ENCODE peak calls at places on chromosomes 3 and 15, in ten cellular contexts. One of them, this sample, is unnamed.

GRCh38 chr3:166367947-166368533 is 530.8 kb upstream of the BCHE start:
- DNase-seq in H9: no peak
- DNase-seq in kidney epithelial cell: no peak
- DNase-seq in fibroblast of mammary gland: no peak
- DNase-seq in cardiac muscle cell: no peak
- DNase-seq in ovary: no peak
- DNase-seq in suprapubic skin: no peak
- DNase-seq in foreskin fibroblast: no peak
- DNase-seq in tibial artery: no peak
- DNase-seq in GM13976: no peak
- DNase-seq in this sample: no peak

GRCh38 chr3:158418035-158418434 is 153.0 kb upstream of the MLF1 start:
- DNase-seq in H9: no peak
- DNase-seq in kidney epithelial cell: no peak
- DNase-seq in fibroblast of mammary gland: no peak
- DNase-seq in cardiac muscle cell: no peak
- DNase-seq in ovary: no peak
- DNase-seq in suprapubic skin: no peak
- DNase-seq in foreskin fibroblast: no peak
- DNase-seq in tibial artery: no peak
- DNase-seq in GM13976: no peak
- DNase-seq in this sample: no peak

GRCh38 chr3:8266679-8267267 is 234.8 kb upstream of the LMCD1 start:
- DNase-seq in H9: no peak
- DNase-seq in kidney epithelial cell: no peak
- DNase-seq in fibroblast of mammary gland: no peak
- DNase-seq in cardiac muscle cell: no peak
- DNase-seq in ovary: no peak
- DNase-seq in suprapubic skin: no peak
- DNase-seq in foreskin fibroblast: no peak
- DNase-seq in tibial artery: no peak
- DNase-seq in GM13976: no peak
- DNase-seq in this sample: no peak

GRCh38 chr3:7144696-7145308 is 283.9 kb downstream of the GRM7 start:
- DNase-seq in H9: peak
- DNase-seq in kidney epithelial cell: no peak
- DNase-seq in fibroblast of mammary gland: peak
- DNase-seq in cardiac muscle cell: peak
- DNase-seq in ovary: no peak
- DNase-seq in suprapubic skin: no peak
- DNase-seq in foreskin fibroblast: no peak
- DNase-seq in tibial artery: no peak
- DNase-seq in GM13976: peak
- DNase-seq in this sample: no peak

GRCh38 chr15:95129589-95129988 is 898.2 kb downstream of the MCTP2 start:
- DNase-seq in H9: no peak
- DNase-seq in kidney epithelial cell: no peak
- DNase-seq in fibroblast of mammary gland: peak
- DNase-seq in cardiac muscle cell: peak
- DNase-seq in ovary: peak
- DNase-seq in suprapubic skin: no peak
- DNase-seq in foreskin fibroblast: no peak
- DNase-seq in tibial artery: no peak
- DNase-seq in GM13976: no peak
- DNase-seq in this sample: no peak

GRCh38 chr15:97072560-97072959 is 742.1 kb downstream of the NR2F2 start:
- DNase-seq in H9: no peak
- DNase-seq in kidney epithelial cell: no peak
- DNase-seq in fibroblast of mammary gland: no peak
- DNase-seq in cardiac muscle cell: no peak
- DNase-seq in ovary: no peak
- DNase-seq in suprapubic skin: no peak
- DNase-seq in foreskin fibroblast: no peak
- DNase-seq in tibial artery: no peak
- DNase-seq in GM13976: no peak
- DNase-seq in this sample: no peak

GRCh38 chr3:186930143-186930638 is at the start of gene ST6GAL1:
- DNase-seq in H9: peak
- DNase-seq in kidney epithelial cell: no peak
- DNase-seq in fibroblast of mammary gland: peak
- DNase-seq in cardiac muscle cell: peak
- DNase-seq in ovary: peak
- DNase-seq in suprapubic skin: peak
- DNase-seq in foreskin fibroblast: peak
- DNase-seq in tibial artery: peak
- DNase-seq in GM13976: peak
- DNase-seq in this sample: peak

GRCh38 chr3:62585861-62586260 is 212.5 kb upstream of the FEZF2 start:
- DNase-seq in H9: no peak
- DNase-seq in kidney epithelial cell: no peak
- DNase-seq in fibroblast of mammary gland: no peak
- DNase-seq in cardiac muscle cell: no peak
- DNase-seq in ovary: no peak
- DNase-seq in suprapubic skin: no peak
- DNase-seq in foreskin fibroblast: no peak
- DNase-seq in tibial artery: no peak
- DNase-seq in GM13976: no peak
- DNase-seq in this sample: no peak

GRCh38 chr3:17181413-17181907 is 296.7 kb downstream of the PLCL2 start:
- DNase-seq in H9: no peak
- DNase-seq in kidney epithelial cell: no peak
- DNase-seq in fibroblast of mammary gland: no peak
- DNase-seq in cardiac muscle cell: no peak
- DNase-seq in ovary: no peak
- DNase-seq in suprapubic skin: no peak
- DNase-seq in foreskin fibroblast: no peak
- DNase-seq in tibial artery: no peak
- DNase-seq in GM13976: no peak
- DNase-seq in this sample: no peak

GRCh38 chr3:17179381-17180205 is 294.8 kb downstream of the PLCL2 start:
- DNase-seq in H9: no peak
- DNase-seq in kidney epithelial cell: no peak
- DNase-seq in fibroblast of mammary gland: peak
- DNase-seq in cardiac muscle cell: peak
- DNase-seq in ovary: no peak
- DNase-seq in suprapubic skin: no peak
- DNase-seq in foreskin fibroblast: no peak
- DNase-seq in tibial artery: no peak
- DNase-seq in GM13976: peak
- DNase-seq in this sample: no peak

GRCh38 chr3:17182158-17182557 is 297.4 kb downstream of the PLCL2 start:
- DNase-seq in H9: no peak
- DNase-seq in kidney epithelial cell: no peak
- DNase-seq in fibroblast of mammary gland: no peak
- DNase-seq in cardiac muscle cell: peak
- DNase-seq in ovary: no peak
- DNase-seq in suprapubic skin: no peak
- DNase-seq in foreskin fibroblast: no peak
- DNase-seq in tibial artery: no peak
- DNase-seq in GM13976: no peak
- DNase-seq in this sample: no peak

GRCh38 chr3:17175187-17175839 is 290.6 kb downstream of the PLCL2 start:
- DNase-seq in H9: no peak
- DNase-seq in kidney epithelial cell: no peak
- DNase-seq in fibroblast of mammary gland: peak
- DNase-seq in cardiac muscle cell: peak
- DNase-seq in ovary: no peak
- DNase-seq in suprapubic skin: no peak
- DNase-seq in foreskin fibroblast: peak
- DNase-seq in tibial artery: no peak
- DNase-seq in GM13976: no peak
- DNase-seq in this sample: no peak

DNA sequence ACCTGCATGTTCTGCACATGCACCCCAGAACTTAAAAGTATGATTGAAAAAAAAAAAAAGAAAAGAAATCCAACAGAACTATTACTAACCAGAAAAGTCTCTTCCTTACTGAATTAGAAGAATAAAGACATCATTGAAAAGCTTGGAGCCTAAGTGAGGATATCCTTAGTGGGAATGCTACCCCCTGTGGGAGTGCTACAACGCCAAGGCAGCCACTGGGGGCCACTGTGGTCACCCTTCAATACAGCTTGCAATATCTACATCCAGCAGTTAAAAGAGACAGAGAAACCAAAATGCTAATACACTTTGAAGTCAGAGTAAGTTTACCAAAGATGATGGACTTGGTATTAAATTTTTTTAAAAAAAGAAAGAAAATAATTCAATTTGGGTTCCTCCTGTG is 292.0 kb downstream of the PLCL2 start:
- DNase-seq in H9: no peak
- DNase-seq in kidney epithelial cell: no peak
- DNase-seq in fibroblast of mammary gland: no peak
- DNase-seq in cardiac muscle cell: peak
- DNase-seq in ovary: no peak
- DNase-seq in suprapubic skin: no peak
- DNase-seq in foreskin fibroblast: no peak
- DNase-seq in tibial artery: no peak
- DNase-seq in GM13976: no peak
- DNase-seq in this sample: no peak
- TF ChIP-seq CTCF in H9: peak
- TF ChIP-seq CTCF in kidney epithelial cell: no peak
- TF ChIP-seq CTCF in fibroblast of mammary gland: no peak
- TF ChIP-seq CTCF in cardiac muscle cell: no peak
- TF ChIP-seq CTCF in ovary: no peak
- TF ChIP-seq CTCF in suprapubic skin: no peak
- TF ChIP-seq CTCF in foreskin fibroblast: no peak
- TF ChIP-seq CTCF in tibial artery: no peak
- TF ChIP-seq CTCF in GM13976: peak
- TF ChIP-seq CTCF in this sample: no peak

GRCh38 chr15:44319385-44319784 is 30.9 kb downstream of the GOLM2 start:
- DNase-seq in H9: no peak
- DNase-seq in kidney epithelial cell: no peak
- DNase-seq in fibroblast of mammary gland: no peak
- DNase-seq in cardiac muscle cell: no peak
- DNase-seq in ovary: no peak
- DNase-seq in suprapubic skin: no peak
- DNase-seq in foreskin fibroblast: no peak
- DNase-seq in tibial artery: no peak
- DNase-seq in GM13976: peak
- DNase-seq in this sample: no peak
- TF ChIP-seq CTCF in H9: peak
- TF ChIP-seq CTCF in kidney epithelial cell: no peak
- TF ChIP-seq CTCF in fibroblast of mammary gland: no peak
- TF ChIP-seq CTCF in cardiac muscle cell: no peak
- TF ChIP-seq CTCF in ovary: no peak
- TF ChIP-seq CTCF in suprapubic skin: no peak
- TF ChIP-seq CTCF in foreskin fibroblast: no peak
- TF ChIP-seq CTCF in tibial artery: no peak
- TF ChIP-seq CTCF in GM13976: peak
- TF ChIP-seq CTCF in this sample: no peak

DNA sequence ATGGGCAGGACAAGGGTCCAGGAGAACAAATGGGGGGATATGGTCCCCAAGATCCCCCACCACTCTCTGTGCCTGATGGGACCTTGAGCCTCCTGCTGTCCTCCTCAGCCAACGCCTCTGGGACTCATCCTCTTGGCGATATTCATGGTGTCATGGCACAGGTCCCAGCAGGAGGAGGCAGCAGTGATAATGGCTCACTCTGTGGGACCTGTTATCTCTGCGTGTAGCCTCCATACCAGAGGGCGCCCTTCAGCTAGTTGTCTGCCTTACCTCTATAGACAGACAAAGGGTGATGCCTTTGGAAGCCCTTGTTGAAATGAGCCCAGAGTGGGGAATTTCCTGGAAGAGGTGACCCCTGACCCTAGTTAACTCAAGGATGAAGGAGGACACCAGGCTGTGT is 7.4 kb downstream of the ZBTB47 start:
- DNase-seq in H9: peak
- DNase-seq in kidney epithelial cell: no peak
- DNase-seq in fibroblast of mammary gland: no peak
- DNase-seq in cardiac muscle cell: no peak
- DNase-seq in ovary: no peak
- DNase-seq in suprapubic skin: no peak
- DNase-seq in foreskin fibroblast: no peak
- DNase-seq in tibial artery: no peak
- DNase-seq in GM13976: peak
- DNase-seq in this sample: no peak
- TF ChIP-seq CTCF in H9: peak
- TF ChIP-seq CTCF in kidney epithelial cell: peak
- TF ChIP-seq CTCF in fibroblast of mammary gland: no peak
- TF ChIP-seq CTCF in cardiac muscle cell: no peak
- TF ChIP-seq CTCF in ovary: no peak
- TF ChIP-seq CTCF in suprapubic skin: no peak
- TF ChIP-seq CTCF in foreskin fibroblast: no peak
- TF ChIP-seq CTCF in tibial artery: no peak
- TF ChIP-seq CTCF in GM13976: peak
- TF ChIP-seq CTCF in this sample: no peak

GRCh38 chr3:176766862-176767261 is 430.4 kb downstream of the TBL1XR1 start:
- DNase-seq in H9: no peak
- DNase-seq in kidney epithelial cell: peak
- DNase-seq in fibroblast of mammary gland: no peak
- DNase-seq in cardiac muscle cell: no peak
- DNase-seq in ovary: no peak
- DNase-seq in suprapubic skin: no peak
- DNase-seq in foreskin fibroblast: no peak
- DNase-seq in tibial artery: no peak
- DNase-seq in GM13976: no peak
- DNase-seq in this sample: no peak

GRCh38 chr3:176765491-176765890 is 431.8 kb downstream of the TBL1XR1 start:
- DNase-seq in H9: no peak
- DNase-seq in kidney epithelial cell: no peak
- DNase-seq in fibroblast of mammary gland: no peak
- DNase-seq in cardiac muscle cell: no peak
- DNase-seq in ovary: no peak
- DNase-seq in suprapubic skin: no peak
- DNase-seq in foreskin fibroblast: no peak
- DNase-seq in tibial artery: no peak
- DNase-seq in GM13976: no peak
- DNase-seq in this sample: no peak

GRCh38 chr3:176767385-176767784 is 429.9 kb downstream of the TBL1XR1 start:
- DNase-seq in H9: no peak
- DNase-seq in kidney epithelial cell: peak
- DNase-seq in fibroblast of mammary gland: peak
- DNase-seq in cardiac muscle cell: peak
- DNase-seq in ovary: no peak
- DNase-seq in suprapubic skin: no peak
- DNase-seq in foreskin fibroblast: no peak
- DNase-seq in tibial artery: peak
- DNase-seq in GM13976: no peak
- DNase-seq in this sample: no peak

DNA sequence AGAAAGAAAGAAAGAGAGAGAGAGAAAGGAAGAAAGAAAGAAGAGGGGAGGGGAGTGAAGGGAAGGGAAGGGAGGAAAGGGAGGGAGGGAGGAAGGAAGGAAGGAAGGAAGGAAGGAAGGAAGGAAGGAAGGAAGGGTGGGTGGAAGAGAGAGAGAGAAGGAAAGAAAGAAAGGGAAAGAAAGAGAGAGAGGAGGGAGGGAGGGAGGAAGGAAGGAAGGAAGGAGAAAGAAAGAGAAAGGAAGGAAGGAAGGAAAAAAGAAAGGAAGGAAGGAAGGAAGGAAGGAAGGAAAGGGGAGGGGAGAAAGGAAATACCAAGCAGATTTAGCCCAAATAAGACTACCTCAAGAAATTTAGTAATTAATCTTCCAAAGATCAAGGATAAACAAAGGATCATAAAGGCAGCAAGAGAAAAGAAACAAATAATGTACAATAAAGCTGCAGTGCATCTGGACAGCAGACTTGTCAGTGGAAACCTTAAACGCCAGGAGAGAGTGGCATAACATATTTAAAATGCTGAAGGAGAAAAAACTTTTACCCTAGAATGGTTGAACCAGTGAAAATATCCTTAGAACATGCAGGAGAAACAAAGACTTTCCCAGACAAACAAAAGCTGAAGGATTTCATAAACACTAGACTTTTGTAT is 427.6 kb downstream of the TBL1XR1 start:
- DNase-seq in H9: no peak
- DNase-seq in kidney epithelial cell: no peak
- DNase-seq in fibroblast of mammary gland: no peak
- DNase-seq in cardiac muscle cell: no peak
- DNase-seq in ovary: no peak
- DNase-seq in suprapubic skin: no peak
- DNase-seq in foreskin fibroblast: no peak
- DNase-seq in tibial artery: no peak
- DNase-seq in GM13976: no peak
- DNase-seq in this sample: no peak
- TF ChIP-seq CTCF in H9: no peak
- TF ChIP-seq CTCF in kidney epithelial cell: no peak
- TF ChIP-seq CTCF in fibroblast of mammary gland: no peak
- TF ChIP-seq CTCF in cardiac muscle cell: no peak
- TF ChIP-seq CTCF in ovary: no peak
- TF ChIP-seq CTCF in suprapubic skin: no peak
- TF ChIP-seq CTCF in foreskin fibroblast: no peak
- TF ChIP-seq CTCF in tibial artery: no peak
- TF ChIP-seq CTCF in GM13976: no peak
- TF ChIP-seq CTCF in this sample: no peak

This sample was measured in type B pancreatic cell.